ENCODE peak calls at places on chromosomes 4 and X, in eight cellular contexts. P is lower leg skin, W is Peyer's patch, O is upper lobe of left lung, S is ovary, E is brain microvascular endothelial cell, T is astrocyte of the cerebellum, J is IMR-90. X is an unnamed sample.

GRCh38 chr4:150722908-150723362 is 141.0 kb downstream of the MAB21L2 start:
- DNase-seq in T (no peak), J (no peak), S (peak; percentile 53), W (peak; percentile 18), E (peak; percentile 62), O (peak; percentile 87), P (peak; percentile 87), X (peak; percentile 85)

GRCh38 chrX:39767446-39767845 is 330.3 kb downstream of the BCOR start:
- DNase-seq in S (no peak), O (no peak), J (peak; percentile 14), E (no peak), W (no peak), P (no peak), T (no peak), X (no peak)

GRCh38 chrX:134377537-134377936 is 82.4 kb upstream of the HPRT1 start:
- DNase-seq in O (no peak), W (peak; percentile 22), P (no peak), J (peak; percentile 52), T (peak; percentile 18), S (peak; percentile 32), E (peak; percentile 58), X (peak; percentile 67)

GRCh38 chrX:130575831-130576404 is 174.1 kb downstream of the RBMX2 start:
- DNase-seq in S (peak; percentile 21), E (peak; percentile 14), O (peak; percentile 28), W (no peak), T (peak; percentile 6), J (peak; percentile 33), P (no peak), X (peak; percentile 49)

GRCh38 chr4:177052211-177052725 is 257.4 kb upstream of the NEIL3 start:
- DNase-seq in S (no peak), P (no peak), E (no peak), O (no peak), T (no peak), W (no peak), J (no peak), X (no peak)

GRCh38 chr4:10288830-10289533 is 168.2 kb downstream of the ZNF518B start:
- DNase-seq in S (no peak), O (no peak), P (no peak), T (no peak), W (no peak), J (no peak), E (no peak), X (no peak)

GRCh38 chr4:10008208-10009005 is 12.9 kb downstream of the SLC2A9 start:
- DNase-seq in O (no peak), T (no peak), W (no peak), J (peak; percentile 45), P (no peak), E (no peak), S (peak; percentile 19), X (peak; percentile 49)

GRCh38 chr4:8582941-8583654 is 2.9 kb downstream of the GPR78 start:
- DNase-seq in S (peak; percentile 10), J (no peak), W (no peak), T (no peak), E (no peak), P (no peak), O (no peak), X (no peak)

GRCh38 chr4:71262161-71262560 is 76.7 kb upstream of the SLC4A4 start:
- DNase-seq in W (no peak), E (peak; percentile 31), O (no peak), J (peak; percentile 62), S (no peak), P (no peak), T (no peak), X (no peak)

GRCh38 chrX:154409222-154409871 is at the start of gene DNASE1L1:
- DNase-seq in S (peak; percentile 58), J (peak; percentile 87), E (peak; percentile 80), W (peak; percentile 55), T (peak; percentile 62), P (peak; percentile 63), O (peak; percentile 92), X (peak; percentile 87)

GRCh38 chrX:8783100-8784098 is 17.8 kb downstream of the FAM9A start:
- DNase-seq in O (peak; percentile 30), S (no peak), W (peak; percentile 21), E (no peak), J (peak; percentile 4), P (no peak), T (no peak), X (peak; percentile 26)

GRCh38 chr4:74615411-74615810 is 170.5 kb downstream of the AREG start:
- DNase-seq in O (no peak), E (no peak), T (no peak), P (no peak), J (no peak), S (no peak), W (no peak), X (no peak)

GRCh38 chr4:6908397-6909112 is 1.1 kb upstream of the TBC1D14 start:
- DNase-seq in O (no peak), P (no peak), E (peak; percentile 45), S (no peak), T (no peak), W (no peak), J (peak; percentile 50), X (no peak)

GRCh38 chr4:120066182-120066524 is 495 bp downstream of the MAD2L1 start:
- DNase-seq in S (no peak), P (no peak), J (no peak), T (no peak), O (no peak), W (peak; percentile 25), E (no peak), X (no peak)

GRCh38 chr4:145324161-145324560 is 143.8 kb upstream of the OTUD4 start:
- DNase-seq in W (no peak), E (no peak), J (no peak), O (no peak), P (no peak), T (no peak), S (no peak), X (no peak)

GRCh38 chrX:122219735-122220134 is 964.3 kb upstream of the GRIA3 start:
- DNase-seq in S (no peak), J (no peak), E (no peak), T (no peak), O (no peak), W (no peak), P (no peak), X (no peak)

GRCh38 chrX:12065251-12065650 is 73.0 kb upstream of the FRMPD4 start:
- DNase-seq in E (peak; percentile 24), T (peak; percentile 4), S (no peak), P (no peak), W (no peak), O (no peak), J (peak; percentile 28), X (peak; percentile 55)

GRCh38 chrX:83966347-83966746 is 105.4 kb downstream of the CYLC1 start:
- DNase-seq in J (no peak), E (no peak), O (no peak), S (no peak), T (no peak), W (no peak), P (no peak), X (no peak)

DNA sequence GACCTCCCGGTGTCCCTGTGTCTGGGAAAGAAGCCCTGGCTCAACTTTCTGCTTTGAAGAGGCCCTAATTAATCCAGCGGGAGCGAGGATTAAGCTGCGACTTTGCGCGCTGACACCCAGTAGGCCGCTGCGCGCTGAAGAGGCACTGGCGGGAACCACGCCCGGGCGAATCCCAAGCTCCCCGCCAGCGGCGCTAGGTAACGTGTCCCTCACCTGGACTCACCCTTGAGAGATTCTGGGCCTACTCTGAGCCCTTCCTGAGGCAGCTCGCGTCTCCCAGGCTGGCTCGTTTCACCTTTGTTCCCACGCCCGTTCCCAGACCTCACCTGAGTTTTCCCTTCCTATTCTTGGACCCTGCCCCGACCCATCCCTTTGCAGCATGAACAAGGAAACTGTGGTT is 616 bp upstream of the KLHL34 start:
- DNase-seq in O (no peak), P (no peak), W (no peak), E (no peak), T (no peak), J (no peak), S (no peak), X (no peak)
- H3K4me3 ChIP-seq in O (no peak overlapping the region), P (no peak overlapping the region), W (peak overlapping the region; percentile 28), E (peak overlapping the region; percentile 30), T (peak overlapping the region; percentile 29), J (no peak overlapping the region), S (no peak overlapping the region), X (no peak overlapping the region)

GRCh38 chr4:108001540-108001939 is 11.9 kb downstream of the HADH start:
- DNase-seq in J (peak; percentile 7), E (no peak), S (no peak), O (no peak), T (no peak), P (no peak), W (no peak), X (peak; percentile 24)
- TF ChIP-seq CTCF in J (no peak), E (no peak), S (no peak), O (no peak), T (no peak), P (no peak), W (no peak), X (no peak)

GRCh38 chr4:39522068-39522467 is 5.2 kb downstream of the UGDH start:
- DNase-seq in W (no peak), T (no peak), P (no peak), E (no peak), O (no peak), S (no peak), J (no peak), X (no peak)

GRCh38 chr4:39524420-39524957 is 2.8 kb downstream of the UGDH start:
- DNase-seq in T (no peak), W (no peak), J (no peak), O (no peak), E (no peak), P (no peak), S (no peak), X (no peak)

GRCh38 chr4:39518484-39518883 is 8.8 kb downstream of the UGDH start:
- DNase-seq in W (no peak), O (no peak), P (no peak), J (no peak), E (no peak), S (no peak), T (no peak), X (no peak)

GRCh38 chr4:39516407-39516966 is 10.8 kb downstream of the UGDH start:
- DNase-seq in T (no peak), E (no peak), P (no peak), J (no peak), S (no peak), O (no peak), W (no peak), X (no peak)

DNA sequence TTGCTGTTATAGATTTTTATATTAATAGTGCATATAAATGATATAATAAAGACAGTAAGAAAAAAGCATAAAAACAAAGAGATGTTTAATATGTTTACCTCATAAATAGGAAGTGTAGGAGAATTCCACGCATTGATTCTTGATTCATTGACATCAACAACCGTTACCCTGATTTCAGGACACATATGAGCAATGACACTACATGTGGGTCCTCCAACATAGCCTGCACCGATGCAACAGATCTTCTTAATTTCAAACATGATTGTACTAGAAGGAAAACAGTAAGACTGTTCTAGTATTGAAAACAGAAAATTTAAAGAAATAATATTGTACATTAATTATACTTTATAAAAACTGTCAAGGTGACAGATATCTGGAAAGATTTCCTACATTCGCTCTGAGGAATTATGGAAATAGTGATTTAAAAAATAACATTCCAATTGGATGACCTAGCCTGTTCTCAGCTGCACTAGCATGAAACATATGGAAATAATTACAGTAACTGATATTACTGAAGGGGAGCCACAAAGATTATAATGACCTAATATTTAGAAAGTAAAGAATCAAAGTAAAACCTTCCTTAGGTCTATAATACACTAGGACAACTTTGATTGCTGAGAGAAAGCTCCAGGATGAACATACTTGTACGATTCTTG is 5.9 kb downstream of the UGDH start:
- DNase-seq in W (no peak), E (no peak), O (no peak), P (no peak), S (no peak), J (peak; percentile 82), T (peak; percentile 43), X (peak; percentile 55)
- H3K4me3 ChIP-seq in W (no peak overlapping the region), E (peak overlapping the region; percentile 0), O (no peak overlapping the region), P (no peak overlapping the region), S (no peak overlapping the region), J (no peak overlapping the region), T (no peak overlapping the region), X (peak overlapping the region; percentile 10)

GRCh38 chr4:156677136-156677535 is 294.5 kb downstream of the PDGFC start:
- DNase-seq in E (peak; percentile 42), O (no peak), T (peak; percentile 26), J (no peak), S (no peak), P (no peak), W (no peak), X (peak; percentile 65)
- TF ChIP-seq CTCF in E (peak; percentile 52), O (peak; percentile 12), T (peak; percentile 47), J (peak; percentile 6), S (no peak), P (no peak), W (no peak), X (peak; percentile 43)

X was measured in fibroblast of pulmonary artery.